ENCODE peak calls at places on chromosomes 7 and 10, in five cellular contexts. R, D, C, A and Y are unnamed samples.

GRCh38 chr7:132526111-132526741 is 50.0 kb downstream of the PLXNA4 start:
- DNase-seq in R (no peak), D (no peak), A (no peak), C (no peak), Y (no peak)

GRCh38 chr7:93147358-93147757 is 827 bp downstream of the SAMD9L start:
- DNase-seq in D (peak), A (no peak), R (no peak), C (peak), Y (no peak)

GRCh38 chr10:91614254-91614624 is 18.6 kb downstream of the PPP1R3C start:
- DNase-seq in A (no peak), C (no peak), D (no peak), R (no peak), Y (no peak)

GRCh38 chr10:48215983-48216505 is 58.5 kb downstream of the FRMPD2 start:
- DNase-seq in C (no peak), R (no peak), D (no peak), A (no peak), Y (no peak)

GRCh38 chr10:46522295-46523118 is 34.0 kb downstream of the GPRIN2 start:
- DNase-seq in A (no peak), R (no peak), C (no peak), D (no peak), Y (no peak)

GRCh38 chr7:40697653-40698052 is 562.8 kb downstream of the SUGCT start:
- DNase-seq in R (no peak), D (no peak), A (no peak), C (no peak), Y (no peak)

GRCh38 chr7:47218378-47219176 is 363.3 kb downstream of the TNS3 start:
- DNase-seq in R (no peak), A (no peak), D (no peak), C (no peak), Y (no peak)

GRCh38 chr10:120612756-120613155 is 155.7 kb downstream of the PLPP4 start:
- DNase-seq in C (no peak), D (no peak), R (no peak), A (no peak), Y (no peak)

GRCh38 chr10:131143425-131144165 is 167.9 kb downstream of the TCERG1L start:
- DNase-seq in C (no peak), A (no peak), D (no peak), R (no peak), Y (no peak)

GRCh38 chr7:129163875-129164544 is 19.5 kb downstream of the TSPAN33 start:
- DNase-seq in A (no peak), R (no peak), D (peak), C (peak), Y (no peak)

GRCh38 chr7:1646957-1647891 is 22.9 kb upstream of the ELFN1 start:
- DNase-seq in C (no peak), A (no peak), R (no peak), D (peak), Y (no peak)

GRCh38 chr10:71241114-71241898 is 28.9 kb downstream of the UNC5B start:
- DNase-seq in R (no peak), D (peak), A (no peak), C (no peak), Y (no peak)

GRCh38 chr10:96509017-96509641 is 4.6 kb downstream of the TLL2 start:
- DNase-seq in C (no peak), A (no peak), D (no peak), R (no peak), Y (no peak)

GRCh38 chr10:99590799-99591198 is 29.4 kb downstream of the SLC25A28 start:
- DNase-seq in R (no peak), A (no peak), C (no peak), D (no peak), Y (no peak)

GRCh38 chr10:43844236-43844635 is 195.6 kb upstream of the ZNF32 start:
- DNase-seq in A (no peak), C (no peak), R (no peak), D (no peak), Y (no peak)

GRCh38 chr7:80841566-80842478 is 77.0 kb downstream of the SEMA3C start:
- DNase-seq in R (peak), A (no peak), D (no peak), C (no peak), Y (no peak)

GRCh38 chr7:15567652-15568051 is 5.8 kb upstream of the AGMO start:
- DNase-seq in C (no peak), A (no peak), D (no peak), R (no peak), Y (no peak)

GRCh38 chr7:2321020-2321419 is 6.8 kb upstream of the SNX8 start:
- DNase-seq in D (no peak), A (no peak), R (no peak), C (no peak), Y (no peak)

GRCh38 chr7:55140221-55140980 is 121.6 kb downstream of the EGFR start:
- DNase-seq in D (peak), C (no peak), A (no peak), R (no peak), Y (no peak)

GRCh38 chr7:45402480-45403218 is 171.5 kb upstream of the ADCY1 start:
- DNase-seq in A (no peak), R (no peak), C (no peak), D (no peak), Y (no peak)

GRCh38 chr10:118581340-118581739 is 14.1 kb downstream of the PRLHR start:
- DNase-seq in C (no peak), D (no peak), R (no peak), A (no peak), Y (no peak)

GRCh38 chr7:129571201-129571600 is 40.3 kb upstream of the NRF1 start:
- DNase-seq in C (no peak), R (no peak), A (no peak), D (no peak), Y (no peak)

GRCh38 chr10:34764347-34764991 is 50.6 kb downstream of the PARD3 start:
- DNase-seq in R (no peak), C (no peak), D (no peak), A (no peak), Y (no peak)

GRCh38 chr7:151135525-151135845 is 32.0 kb downstream of the GBX1 start:
- DNase-seq in A (no peak), D (no peak), R (no peak), C (no peak), Y (no peak)

GRCh38 chr10:60359066-60359465 is 30.6 kb downstream of the ANK3 start:
- DNase-seq in R (no peak), C (no peak), A (no peak), D (no peak), Y (no peak)

GRCh38 chr7:157211710-157212109 is 73.0 kb downstream of the UBE3C start:
- DNase-seq in R (no peak), D (peak), C (no peak), A (no peak), Y (no peak)

GRCh38 chr7:45659496-45660139 is 85.5 kb downstream of the ADCY1 start:
- DNase-seq in D (no peak), C (no peak), A (no peak), R (no peak), Y (no peak)

GRCh38 chr7:135206887-135207738 is 4.2 kb downstream of the WDR91 start:
- DNase-seq in R (no peak), C (peak), D (no peak), A (no peak), Y (no peak)

GRCh38 chr10:35043796-35044344 is 46.3 kb downstream of the CUL2 start:
- DNase-seq in A (no peak), R (no peak), D (no peak), C (no peak), Y (no peak)

GRCh38 chr10:33174674-33175073 is 159.8 kb downstream of the NRP1 start:
- DNase-seq in D (no peak), R (no peak), C (no peak), A (no peak), Y (no peak)

GRCh38 chr7:16933296-16934248 is 51.8 kb upstream of the AGR3 start:
- DNase-seq in D (peak), C (peak), R (no peak), A (no peak), Y (no peak)

GRCh38 chr7:94294471-94295131 is 100.1 kb upstream of the COL1A2 start:
- DNase-seq in C (no peak), R (no peak), A (no peak), D (no peak), Y (no peak)

GRCh38 chr7:94296886-94297285 is 97.8 kb upstream of the COL1A2 start:
- DNase-seq in R (no peak), D (no peak), A (no peak), C (no peak), Y (no peak)

GRCh38 chr7:94298943-94299342 is 95.8 kb upstream of the COL1A2 start:
- DNase-seq in D (no peak), C (no peak), A (no peak), R (no peak), Y (no peak)

GRCh38 chr7:94297397-94297838 is 97.3 kb upstream of the COL1A2 start:
- DNase-seq in R (no peak), A (no peak), C (no peak), D (peak), Y (no peak)

GRCh38 chr7:94295805-94296204 is 98.9 kb upstream of the COL1A2 start:
- DNase-seq in D (no peak), A (no peak), R (no peak), C (no peak), Y (no peak)
- TF ChIP-seq CTCF in D (peak), A (no peak), R (peak), C (no peak), Y (no peak)

GRCh38 chr10:86757110-86757790 is 831 bp downstream of the BMPR1A start:
- DNase-seq in A (no peak), R (peak), C (peak), D (peak), Y (peak)
- TF ChIP-seq CTCF in A (no peak), R (peak), C (no peak), D (peak), Y (peak)

GRCh38 chr10:61400524-61400923 is 52.7 kb downstream of the TMEM26 start:
- DNase-seq in D (no peak), C (no peak), R (no peak), A (no peak), Y (no peak)
- TF ChIP-seq CTCF in D (no peak), C (no peak), R (no peak), A (no peak), Y (peak)

DNA sequence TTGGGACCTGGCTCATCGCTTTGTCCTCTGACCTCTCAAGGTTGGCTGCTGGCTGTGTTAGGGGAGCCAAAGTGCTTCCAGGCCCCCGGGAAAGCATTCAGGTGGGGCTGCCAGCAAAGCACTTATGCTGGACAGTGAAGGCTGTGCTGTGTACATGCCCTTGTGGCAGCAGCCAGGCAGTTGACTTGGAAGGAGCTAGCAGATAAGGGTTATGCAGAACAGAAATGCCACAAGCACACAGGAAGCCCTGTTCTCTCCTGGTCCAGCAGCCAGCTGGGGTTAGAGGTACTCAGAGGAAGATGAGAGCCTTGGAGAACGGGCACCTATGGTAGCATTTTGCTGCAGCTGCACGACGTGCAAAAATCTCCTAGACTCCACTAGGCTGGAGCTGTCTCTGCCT is 35.2 kb upstream of the OR9A4 start:
- DNase-seq in A (no peak), C (no peak), R (no peak), D (no peak), Y (no peak)
- TF ChIP-seq CTCF in A (no peak), C (no peak), R (no peak), D (no peak), Y (no peak)

GRCh38 chr10:52316005-52316404 is 1.9 kb downstream of the DKK1 start:
- DNase-seq in R (no peak), C (no peak), A (no peak), D (no peak), Y (no peak)

GRCh38 chr10:52313350-52314006 is 603 bp upstream of the DKK1 start:
- DNase-seq in C (peak), D (peak), R (peak), A (no peak), Y (peak)

GRCh38 chr10:52314822-52315552 is 906 bp downstream of the DKK1 start:
- DNase-seq in R (no peak), D (no peak), C (peak), A (peak), Y (no peak)

GRCh38 chr10:52312999-52313349 is 1.1 kb upstream of the DKK1 start:
- DNase-seq in R (no peak), A (no peak), C (peak), D (no peak), Y (no peak)

GRCh38 chr10:52314007-52314821 is at the start of gene DKK1:
- DNase-seq in R (peak), D (peak), C (peak), A (peak), Y (peak)
- TF ChIP-seq CTCF in R (peak), D (peak), C (peak), A (peak), Y (peak)